ENCODE peak calls at places on chromosomes 2 and 18, in six cellular contexts. E is GM12878, L is HepG2, S is K562, K is GM12891, W is H1. P is an unnamed sample.
A peak's percentile ranks its signal among the peaks of the same experiment; 100 is the strongest.

GRCh38 chr2:237904806-237905599 is 45.6 kb downstream of the RAMP1 start:
- DNase-seq in E (peak; percentile 53), L (no peak), S (no peak), K (no peak), W (no peak), P (no peak)

GRCh38 chr18:58911766-58912165 is 47.1 kb downstream of the ZNF532 start:
- DNase-seq in E (no peak), L (no peak), S (no peak), K (no peak), W (peak; percentile 46), P (no peak)

GRCh38 chr18:21664069-21664468 is 40.5 kb downstream of the ABHD3 start:
- DNase-seq in E (no peak), L (no peak), S (no peak), K (no peak), W (no peak), P (no peak)

GRCh38 chr18:55821219-55821618 is 233.2 kb upstream of the TCF4 start:
- DNase-seq in E (no peak), L (no peak), S (no peak), K (no peak), W (no peak), P (no peak)

GRCh38 chr18:76394780-76395476 is 100.1 kb downstream of the ZNF516 start:
- DNase-seq in E (no peak), L (no peak), S (no peak), K (no peak), W (no peak), P (no peak)

GRCh38 chr2:188813315-188813714 is 160.9 kb upstream of the COL3A1 start:
- DNase-seq in E (no peak), L (no peak), S (no peak), K (no peak), W (no peak), P (no peak)

GRCh38 chr2:106124787-106125549 is 69.1 kb downstream of the UXS1 start:
- DNase-seq in E (no peak), L (peak; percentile 75), S (no peak), K (no peak), W (no peak), P (no peak)

GRCh38 chr2:234081970-234082822 is 31.7 kb downstream of the SPP2 start:
- DNase-seq in E (no peak), L (peak; percentile 46), S (no peak), K (no peak), W (no peak), P (no peak)

GRCh38 chr18:9557250-9557943 is 57.0 kb downstream of the PPP4R1 start:
- DNase-seq in E (no peak), L (peak; percentile 59), S (no peak), K (no peak), W (no peak), P (no peak)

GRCh38 chr18:26436176-26437031 is 111.9 kb downstream of the KCTD1 start:
- DNase-seq in E (no peak), L (peak; percentile 34), S (no peak), K (no peak), W (peak; percentile 38), P (no peak)

GRCh38 chr2:36356990-36357505 is 1.5 kb downstream of the CRIM1 start:
- DNase-seq in E (no peak), L (peak; percentile 69), S (no peak), K (no peak), W (no peak), P (no peak)

GRCh38 chr2:168181825-168182224 is 65.6 kb downstream of the STK39 start:
- DNase-seq in E (no peak), L (no peak), S (no peak), K (no peak), W (no peak), P (no peak)

GRCh38 chr18:75208055-75208835 is 694 bp downstream of the PTGR3 start:
- DNase-seq in E (no peak), L (peak; percentile 18), S (peak; percentile 47), K (no peak), W (peak; percentile 62), P (no peak)

GRCh38 chr2:20622731-20623130 is 28.2 kb downstream of the HS1BP3 start:
- DNase-seq in E (no peak), L (no peak), S (no peak), K (no peak), W (no peak), P (no peak)

GRCh38 chr2:128313076-128313836 is 5.4 kb downstream of the HS6ST1 start:
- DNase-seq in E (no peak), L (no peak), S (peak; percentile 35), K (no peak), W (peak; percentile 47), P (peak; percentile 15)

GRCh38 chr2:149225446-149225845 is 104.9 kb upstream of the LYPD6 start:
- DNase-seq in E (no peak), L (no peak), S (no peak), K (no peak), W (no peak), P (no peak)

GRCh38 chr2:143528021-143528420 is 398.8 kb downstream of the ARHGAP15 start:
- DNase-seq in E (no peak), L (no peak), S (no peak), K (no peak), W (no peak), P (no peak)

DNA sequence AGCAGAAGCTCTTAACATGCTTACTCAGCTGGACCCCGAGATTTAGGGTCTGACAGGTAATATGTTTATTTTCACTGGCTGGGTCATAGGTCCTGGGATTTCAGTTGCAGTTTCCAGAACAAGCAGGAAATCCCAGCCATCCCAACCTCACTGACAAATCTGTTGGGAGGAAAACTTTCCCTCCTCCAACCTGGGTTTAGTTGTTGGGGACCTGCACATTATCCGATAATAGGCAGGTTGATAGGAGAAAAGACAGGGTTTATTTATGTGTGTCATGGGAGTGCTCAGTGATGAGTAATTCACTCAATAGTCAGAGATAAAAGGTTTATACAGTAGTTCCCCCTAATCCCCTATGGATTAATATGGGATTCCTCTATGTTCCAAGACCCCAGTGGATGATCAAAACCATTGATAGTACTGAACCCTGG is 44.7 kb downstream of the COMMD1 start:
- DNase-seq in E (no peak), L (no peak), S (no peak), K (no peak), W (no peak), P (no peak)
- TF ChIP-seq POLR2AphosphoS5 in E (no peak), L (no peak), S (no peak), K (no peak), W (no peak), P (no peak)

GRCh38 chr18:32189723-32190591 is at the start of gene MEP1B:
- DNase-seq in E (no peak), L (no peak), S (no peak), K (no peak), W (no peak), P (no peak)
- TF ChIP-seq POLR2A in E (no peak), L (no peak), S (no peak), K (no peak), W (no peak), P (no peak)

GRCh38 chr2:111977240-111977639 is 77.8 kb upstream of the TMEM87B start:
- DNase-seq in E (no peak), L (no peak), S (no peak), K (no peak), W (no peak), P (no peak)

GRCh38 chr2:111972955-111973565 is 74.7 kb downstream of the MERTK start:
- DNase-seq in E (peak; percentile 3), L (no peak), S (no peak), K (no peak), W (no peak), P (no peak)

GRCh38 chr2:111975819-111976218 is 77.4 kb downstream of the MERTK start:
- DNase-seq in E (no peak), L (no peak), S (no peak), K (no peak), W (no peak), P (no peak)

GRCh38 chr2:111973701-111974100 is 75.3 kb downstream of the MERTK start:
- DNase-seq in E (no peak), L (no peak), S (no peak), K (no peak), W (no peak), P (no peak)

GRCh38 chr2:111975053-111975552 is 76.7 kb downstream of the MERTK start:
- DNase-seq in E (no peak), L (peak; percentile 75), S (no peak), K (no peak), W (peak; percentile 23), P (no peak)
- TF ChIP-seq TAF1 in E (no peak), L (no peak), S (no peak), K (no peak), W (no peak), P (no peak)

GRCh38 chr18:49565101-49565500 is 3.2 kb downstream of the LIPG start:
- DNase-seq in E (no peak), L (no peak), S (no peak), K (no peak), W (no peak), P (no peak)

GRCh38 chr18:49564435-49564834 is 2.6 kb downstream of the LIPG start:
- DNase-seq in E (no peak), L (no peak), S (no peak), K (no peak), W (no peak), P (no peak)

GRCh38 chr18:49565656-49566055 is 3.8 kb downstream of the LIPG start:
- DNase-seq in E (no peak), L (no peak), S (no peak), K (no peak), W (no peak), P (no peak)

GRCh38 chr18:49566217-49566616 is 4.4 kb downstream of the LIPG start:
- DNase-seq in E (no peak), L (no peak), S (no peak), K (no peak), W (no peak), P (no peak)

GRCh38 chr18:49566985-49567384 is 5.1 kb downstream of the LIPG start:
- DNase-seq in E (no peak), L (no peak), S (no peak), K (no peak), W (no peak), P (no peak)
- TF ChIP-seq POLR2AphosphoS5 in E (no peak), L (no peak), S (no peak), K (no peak), W (no peak), P (no peak)

DNA sequence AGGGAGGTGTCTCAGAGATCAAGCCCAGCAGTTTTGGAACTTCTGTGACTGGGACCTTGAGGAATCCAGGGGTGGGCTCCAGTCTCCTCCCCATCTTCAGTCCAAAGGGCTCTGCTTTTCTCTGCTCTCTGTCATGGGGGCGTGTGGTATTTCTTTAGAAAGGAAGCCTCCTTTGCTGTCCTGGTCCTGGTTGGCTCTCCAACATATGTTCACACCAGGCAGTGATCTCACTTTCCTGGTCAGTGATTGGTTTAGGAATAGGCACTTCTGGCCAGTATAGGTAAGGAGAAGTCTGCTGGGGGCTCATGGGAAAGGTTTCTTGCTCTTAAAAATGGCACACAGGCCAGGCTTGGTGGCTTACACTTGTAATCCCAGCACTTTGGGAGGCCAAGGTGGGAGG is 115.5 kb upstream of the HAAO start:
- DNase-seq in E (no peak), L (no peak), S (no peak), K (no peak), W (no peak), P (no peak)
- TF ChIP-seq POLR2A in E (no peak), L (no peak), S (no peak), K (no peak), W (no peak), P (no peak)

GRCh38 chr2:69149631-69150215 is 136.7 kb downstream of the ANTXR1 start:
- DNase-seq in E (no peak), L (no peak), S (no peak), K (no peak), W (peak; percentile 60), P (no peak)
- TF ChIP-seq TAF1 in E (no peak), L (no peak), S (no peak), K (no peak), W (no peak), P (no peak)

GRCh38 chr2:85589982-85590791 is 5.4 kb upstream of the RNF181 start:
- DNase-seq in E (no peak), L (peak; percentile 82), S (no peak), K (no peak), W (no peak), P (no peak)
- TF ChIP-seq POLR2AphosphoS5 in E (no peak), L (peak; percentile 36), S (no peak), K (no peak), W (no peak), P (no peak)